ENCODE peak calls at places on chromosomes 2 and 18, in eight cellular contexts. V is mucosa of gallbladder; K is activated CD4-positive, alpha-beta T cell treated with anti-CD3 and anti-CD28 coated beads, Interleukin-2, amount 50 U/mL, for 1 hour; G is central memory CD4-positive, alpha-beta T cell; P is stimulated activated CD4-positive, alpha-beta T cell treated with anti-CD3 and anti-CD28 coated beads, Interleukin-12 subunit alpha, Interleukin-12 subunit beta, amount 100 ng/mL, for 4 hours; W is activated CD8-positive, alpha-beta memory T cell treated with anti-CD3 and anti-CD28 coated beads for 48 hours; I is NCI-H510A; C is gastrocnemius medialis. A is an unnamed sample.
A peak's percentile ranks its signal among the peaks of the same experiment; 100 is the strongest.

GRCh38 chr2:28640263-28640907 is 111.2 kb upstream of the PPP1CB start:
- DNase-seq in V (no peak), K (no peak), G (no peak), P (no peak), W (no peak), I (no peak), C (no peak), A (no peak)

GRCh38 chr2:145874466-145874865 is 1354.5 kb upstream of the ZEB2 start:
- DNase-seq in V (peak; percentile 49), K (no peak), G (no peak), P (no peak), W (no peak), I (no peak), C (no peak), A (no peak)

GRCh38 chr2:196131949-196132925 is 39.1 kb downstream of the STK17B start:
- DNase-seq in V (no peak), K (peak; percentile 42), G (peak; percentile 53), P (peak; percentile 34), W (peak; percentile 41), I (peak; percentile 6), C (no peak), A (no peak)

GRCh38 chr2:216713691-216714411 is 18.5 kb upstream of the IGFBP5 start:
- DNase-seq in V (no peak), K (no peak), G (no peak), P (no peak), W (no peak), I (no peak), C (no peak), A (peak; percentile 36)

GRCh38 chr2:235618039-235618438 is 124.2 kb downstream of the AGAP1 start:
- DNase-seq in V (no peak), K (no peak), G (no peak), P (no peak), W (no peak), I (no peak), C (no peak), A (no peak)

GRCh38 chr2:74944987-74945782 is 13.3 kb upstream of the POLE4 start:
- DNase-seq in V (no peak), K (no peak), G (no peak), P (no peak), W (no peak), I (no peak), C (no peak), A (no peak)

GRCh38 chr2:111121028-111121872 is 536 bp downstream of the BCL2L11 start:
- DNase-seq in V (peak; percentile 29), K (peak; percentile 38), G (peak; percentile 36), P (peak; percentile 55), W (peak; percentile 44), I (peak; percentile 75), C (peak; percentile 61), A (peak; percentile 71)

GRCh38 chr2:64325852-64326577 is 127.9 kb upstream of the LGALSL start:
- DNase-seq in V (no peak), K (peak; percentile 16), G (peak; percentile 67), P (peak; percentile 24), W (peak; percentile 27), I (no peak), C (no peak), A (no peak)

GRCh38 chr2:73903313-73903712 is 10.5 kb downstream of the ACTG2 start:
- DNase-seq in V (no peak), K (no peak), G (no peak), P (no peak), W (no peak), I (no peak), C (no peak), A (no peak)

GRCh38 chr2:129847043-129847442 is 132.4 kb upstream of the RAB6C start:
- DNase-seq in V (no peak), K (no peak), G (no peak), P (no peak), W (no peak), I (no peak), C (no peak), A (no peak)

GRCh38 chr2:239368906-239369584 is 31.8 kb downstream of the HDAC4 start:
- DNase-seq in V (no peak), K (no peak), G (no peak), P (no peak), W (no peak), I (no peak), C (no peak), A (no peak)

GRCh38 chr18:36179562-36180334 is 7.5 kb upstream of the MOCOS start:
- DNase-seq in V (peak; percentile 84), K (no peak), G (no peak), P (no peak), W (no peak), I (no peak), C (peak; percentile 38), A (no peak)

GRCh38 chr2:218888341-218888740 is 7.7 kb downstream of the WNT10A start:
- DNase-seq in V (no peak), K (no peak), G (no peak), P (no peak), W (no peak), I (no peak), C (no peak), A (no peak)

GRCh38 chr2:30177861-30178465 is 31.2 kb downstream of the YPEL5 start:
- DNase-seq in V (no peak), K (no peak), G (no peak), P (no peak), W (no peak), I (no peak), C (peak; percentile 50), A (no peak)

GRCh38 chr2:101830555-101830954 is 133.0 kb downstream of the MAP4K4 start:
- DNase-seq in V (no peak), K (no peak), G (no peak), P (no peak), W (no peak), I (no peak), C (no peak), A (no peak)

GRCh38 chr18:44680271-44681038 is at the start of gene SETBP1:
- DNase-seq in V (peak; percentile 62), K (no peak), G (no peak), P (peak; percentile 10), W (peak; percentile 27), I (peak; percentile 14), C (peak; percentile 79), A (peak; percentile 11)

GRCh38 chr2:102664439-102665042 is 45.2 kb downstream of the SLC9A2 start:
- DNase-seq in V (no peak), K (no peak), G (no peak), P (peak; percentile 34), W (no peak), I (no peak), C (no peak), A (no peak)

GRCh38 chr2:86079981-86080911 is 25.4 kb downstream of the POLR1A start:
- DNase-seq in V (peak; percentile 88), K (peak; percentile 88), G (peak; percentile 73), P (peak; percentile 67), W (peak; percentile 55), I (peak; percentile 19), C (peak; percentile 82), A (peak; percentile 50)

GRCh38 chr18:79605481-79605880 is 74.1 kb upstream of the CTDP1 start:
- DNase-seq in V (no peak), K (no peak), G (no peak), P (no peak), W (no peak), I (no peak), C (no peak), A (no peak)

GRCh38 chr2:242011516-242011915 is 142.0 kb downstream of the RTP5 start:
- DNase-seq in V (no peak), K (no peak), G (no peak), P (no peak), W (no peak), I (no peak), C (no peak), A (peak; percentile 24)

GRCh38 chr18:28002841-28003240 is 174.1 kb downstream of the CDH2 start:
- DNase-seq in V (no peak), K (no peak), G (no peak), P (no peak), W (no peak), I (no peak), C (no peak), A (no peak)

GRCh38 chr18:42931501-42931900 is 184.0 kb downstream of the RIT2 start:
- DNase-seq in V (no peak), K (no peak), G (no peak), P (no peak), W (no peak), I (no peak), C (no peak), A (no peak)

GRCh38 chr2:134141598-134142340 is 112.1 kb upstream of the MGAT5 start:
- DNase-seq in V (peak; percentile 42), K (no peak), G (no peak), P (no peak), W (no peak), I (no peak), C (no peak), A (peak; percentile 41)

GRCh38 chr2:119113489-119113770 is 45.1 kb downstream of the C1QL2 start:
- DNase-seq in V (no peak), K (no peak), G (no peak), P (no peak), W (no peak), I (no peak), C (no peak), A (peak; percentile 8)

GRCh38 chr2:5845798-5846197 is 153.6 kb downstream of the SOX11 start:
- DNase-seq in V (no peak), K (no peak), G (no peak), P (no peak), W (no peak), I (no peak), C (no peak), A (no peak)

GRCh38 chr2:1653137-1653789 is 91.1 kb downstream of the PXDN start:
- DNase-seq in V (peak; percentile 22), K (no peak), G (no peak), P (no peak), W (no peak), I (no peak), C (peak; percentile 71), A (peak; percentile 91)

A was measured in ascending aorta.